ENCODE peak calls at places on chromosomes 3 and 15, in eight cellular contexts. T, Z, A, C, Q, B, M and N are unnamed samples.

GRCh38 chr15:45628136-45628535 is 6.7 kb upstream of the SQOR start:
- DNase-seq in Z (no peak), A (no peak), Q (no peak), B (no peak), M (no peak), C (no peak), T (no peak), N (no peak)

GRCh38 chr15:96359772-96360498 is 29.4 kb downstream of the NR2F2 start:
- DNase-seq in B (peak; percentile 67), C (peak; percentile 48), M (no peak), Q (peak; percentile 75), Z (no peak), T (peak; percentile 40), A (no peak), N (peak; percentile 84)

GRCh38 chr3:41167722-41168497 is 31.4 kb upstream of the CTNNB1 start:
- DNase-seq in Q (no peak), B (no peak), A (no peak), M (no peak), Z (no peak), C (no peak), T (no peak), N (no peak)

GRCh38 chr3:194867270-194867983 is 181.7 kb downstream of the FAM43A start:
- DNase-seq in A (no peak), T (peak; percentile 64), Q (no peak), C (peak; percentile 25), M (no peak), B (peak; percentile 57), Z (no peak), N (no peak)

GRCh38 chr3:17232442-17232841 is 347.7 kb downstream of the PLCL2 start:
- DNase-seq in Q (no peak), B (no peak), T (no peak), Z (no peak), A (no peak), M (no peak), C (no peak), N (no peak)

GRCh38 chr3:193010191-193010590 is 92.5 kb upstream of the MB21D2 start:
- DNase-seq in B (no peak), T (no peak), C (no peak), Z (no peak), M (no peak), A (no peak), Q (no peak), N (no peak)

GRCh38 chr3:169112153-169112892 is 551.2 kb downstream of the MECOM start:
- DNase-seq in B (no peak), T (no peak), Z (no peak), A (no peak), Q (no peak), C (peak; percentile 20), M (no peak), N (no peak)

GRCh38 chr15:96330064-96330449 is 443 bp upstream of the NR2F2 start:
- DNase-seq in M (peak; percentile 86), B (no peak), C (no peak), Q (peak; percentile 86), T (no peak), Z (no peak), A (peak; percentile 70), N (no peak)

GRCh38 chr3:140251678-140252077 is 316.7 kb downstream of the CLSTN2 start:
- DNase-seq in Q (no peak), A (no peak), Z (no peak), B (no peak), C (no peak), T (no peak), M (no peak), N (no peak)

GRCh38 chr15:91040851-91041250 is 18.5 kb upstream of the VPS33B start:
- DNase-seq in A (no peak), Z (no peak), T (no peak), M (no peak), Q (no peak), C (no peak), B (no peak), N (no peak)

GRCh38 chr3:174035317-174035886 is 637.9 kb downstream of the NLGN1 start:
- DNase-seq in M (no peak), Q (no peak), T (no peak), A (peak; percentile 40), C (peak; percentile 14), B (no peak), Z (no peak), N (no peak)

GRCh38 chr15:63038926-63039673 is 3.4 kb upstream of the TPM1 start:
- DNase-seq in Z (no peak), C (no peak), B (no peak), T (no peak), A (no peak), M (no peak), Q (no peak), N (no peak)

GRCh38 chr3:78906245-78906644 is 861.6 kb downstream of the ROBO1 start:
- DNase-seq in T (no peak), A (no peak), Z (no peak), Q (no peak), M (no peak), C (no peak), B (no peak), N (no peak)

GRCh38 chr15:96416934-96417759 is 86.6 kb downstream of the NR2F2 start:
- DNase-seq in M (no peak), A (no peak), T (no peak), Q (peak; percentile 68), B (peak; percentile 60), Z (no peak), C (peak; percentile 55), N (peak; percentile 74)

GRCh38 chr3:132730891-132731580 is 8.8 kb upstream of the NPHP3 start:
- DNase-seq in B (no peak), Z (peak; percentile 25), C (peak; percentile 58), T (no peak), A (no peak), Q (no peak), M (no peak), N (peak; percentile 35)

GRCh38 chr15:68114356-68114755 is 60.2 kb downstream of the PIAS1 start:
- DNase-seq in C (no peak), M (no peak), A (no peak), T (no peak), Q (no peak), Z (no peak), B (no peak), N (no peak)

GRCh38 chr3:194691481-194692281 is 6.0 kb downstream of the FAM43A start:
- DNase-seq in C (no peak), Z (no peak), A (no peak), B (peak; percentile 14), Q (no peak), T (no peak), M (peak; percentile 49), N (no peak)

GRCh38 chr15:48493084-48493762 is 152.3 kb downstream of the FBN1 start:
- DNase-seq in A (no peak), C (no peak), Z (no peak), T (no peak), M (no peak), B (no peak), Q (no peak), N (no peak)

DNA sequence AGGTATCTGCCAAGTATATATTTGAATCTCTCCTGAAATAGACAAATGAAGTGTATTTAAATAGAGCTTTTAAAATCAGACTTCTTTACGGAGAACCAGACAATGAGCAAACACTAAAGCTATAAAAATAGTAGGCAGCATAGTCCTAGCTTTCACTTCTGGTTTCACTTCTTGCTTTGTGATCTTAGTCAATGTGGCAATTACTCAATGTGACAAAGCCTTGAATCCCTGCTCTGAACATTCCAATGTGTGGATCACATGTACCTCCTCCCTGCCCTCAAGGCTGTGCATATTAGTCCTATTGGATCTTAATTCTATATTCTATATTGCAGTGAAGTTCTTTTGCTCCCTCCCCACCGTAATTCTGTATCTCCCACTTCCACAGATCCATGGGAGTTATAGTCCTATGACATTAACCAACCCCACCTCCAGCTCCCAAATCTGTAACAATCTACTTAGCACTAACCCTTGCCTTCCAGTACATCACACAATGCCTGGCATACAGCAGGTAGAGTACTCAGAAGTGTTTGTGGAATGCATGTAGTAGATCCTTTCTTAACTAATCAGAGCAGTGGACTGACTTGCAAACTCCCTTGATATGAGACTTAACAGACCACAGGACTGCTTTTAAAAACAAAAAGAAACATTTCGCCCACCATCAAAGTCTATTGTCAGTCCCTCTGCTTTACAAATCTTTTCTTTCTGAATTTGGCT is 24.3 kb upstream of the CP start:
- DNase-seq in Q (no peak), M (no peak), A (no peak), T (no peak), Z (no peak), B (no peak), C (no peak), N (no peak)
- H3K4me3 ChIP-seq in Q (no peak overlapping the region), M (peak overlapping the region; percentile 23), A (no peak overlapping the region), T (no peak overlapping the region), Z (no peak overlapping the region), B (no peak overlapping the region), C (no peak overlapping the region), N (no peak overlapping the region)

GRCh38 chr15:77282333-77282732 is 137.6 kb downstream of the PEAK1 start:
- DNase-seq in M (no peak), T (no peak), Z (no peak), B (no peak), C (no peak), A (peak; percentile 63), Q (no peak), N (no peak)

GRCh38 chr15:77285057-77285456 is 134.8 kb downstream of the PEAK1 start:
- DNase-seq in A (no peak), Q (no peak), C (no peak), M (no peak), T (no peak), B (no peak), Z (no peak), N (no peak)
- H3K36me3 ChIP-seq in A (no peaks in the 10 kb centered on the region), Q (no peaks in the 10 kb centered on the region), C (no peaks in the 10 kb centered on the region), M (no peaks in the 10 kb centered on the region), T (no peaks in the 10 kb centered on the region), B (peaks cover 6% of the 10 kb centered on the region), Z (no peaks in the 10 kb centered on the region), N (no peaks in the 10 kb centered on the region)

DNA sequence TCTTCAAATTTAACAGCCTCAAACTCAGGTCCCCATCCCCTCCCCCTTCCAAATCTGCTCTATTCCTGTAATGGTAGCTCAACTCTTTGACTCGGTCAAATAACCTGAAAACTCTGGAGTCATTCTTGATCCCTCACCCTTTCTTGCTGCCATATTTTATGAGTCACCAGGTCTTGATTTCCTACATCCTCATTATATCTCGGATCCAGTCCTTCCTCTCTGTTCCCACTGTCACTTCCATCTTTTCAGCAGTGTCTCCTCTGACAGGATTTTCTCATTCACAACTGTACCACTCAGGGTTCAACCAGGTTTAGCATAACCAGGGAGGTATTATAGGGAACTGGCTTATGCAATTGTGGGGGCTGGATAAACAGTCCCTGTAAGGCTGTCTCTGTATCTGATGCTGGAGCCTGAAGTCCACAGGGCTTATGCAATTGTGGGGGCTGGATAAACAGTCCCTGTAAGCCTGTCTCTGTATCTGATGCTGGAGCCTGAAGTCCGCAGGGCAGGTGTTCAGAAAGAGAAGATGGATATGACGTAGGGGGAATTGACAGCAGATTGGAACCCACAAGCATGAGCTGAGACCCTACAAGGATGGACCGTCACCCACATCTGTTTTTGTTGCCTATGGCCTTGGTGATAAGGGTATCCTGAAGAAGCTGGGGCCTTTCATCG is 9.1 kb upstream of the FETUB start:
- DNase-seq in B (no peak), A (no peak), Q (no peak), M (no peak), C (no peak), Z (no peak), T (no peak), N (no peak)
- H3K4me3 ChIP-seq in B (no peak overlapping the region), A (no peak overlapping the region), Q (no peak overlapping the region), M (no peak overlapping the region), C (no peak overlapping the region), Z (no peak overlapping the region), T (no peak overlapping the region), N (no peak overlapping the region)

DNA sequence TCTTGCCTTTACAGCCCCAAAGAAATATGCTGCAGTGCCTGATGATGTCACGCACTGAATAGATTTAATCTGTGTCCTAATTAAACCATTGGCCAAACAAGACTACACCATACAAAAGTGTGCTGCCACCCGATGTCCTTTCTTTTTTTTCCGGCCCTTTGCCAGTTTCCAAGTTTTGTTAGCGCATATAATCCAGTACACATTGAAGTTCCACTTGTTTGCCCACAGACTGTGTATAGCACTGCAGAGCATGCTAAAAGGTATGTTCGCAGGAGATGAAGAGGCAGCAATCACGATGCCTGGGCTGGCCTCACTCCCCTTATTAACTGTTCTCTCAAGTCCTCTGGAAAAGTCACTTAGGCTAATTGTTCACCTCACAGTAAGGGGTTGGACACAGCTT is 26.8 kb downstream of the MRPS25 start:
- DNase-seq in M (peak; percentile 31), C (no peak), Q (no peak), T (no peak), B (no peak), Z (no peak), A (no peak), N (no peak)
- H3K36me3 ChIP-seq in M (peaks cover 68% of the 10 kb centered on the region), C (peaks cover 70% of the 10 kb centered on the region), Q (peaks cover 4% of the 10 kb centered on the region), T (peaks cover 15% of the 10 kb centered on the region), B (peaks cover 100% of the 10 kb centered on the region), Z (peaks cover 29% of the 10 kb centered on the region), A (no peaks in the 10 kb centered on the region), N (peaks cover 43% of the 10 kb centered on the region)